ENCODE peak calls at places on chromosomes 12 and 14, in four cellular contexts. One of them, this sample, is unnamed.

GRCh38 chr14:58864751-58865519 is 227.2 kb downstream of the DACT1 start:
- DNase-seq in activated naive CD8-positive, alpha-beta T cell treated with anti-CD3 and anti-CD28 coated beads, Interleukin-2, amount 50 U/mL, for 24 hours: no peak
- DNase-seq in HEK293T: no peak
- DNase-seq in hepatocyte: peak
- DNase-seq in this sample: no peak

GRCh38 chr14:25086081-25086480 is 36.1 kb upstream of the STXBP6 start:
- DNase-seq in hepatocyte: no peak
- DNase-seq in HEK293T: no peak
- DNase-seq in activated naive CD8-positive, alpha-beta T cell treated with anti-CD3 and anti-CD28 coated beads, Interleukin-2, amount 50 U/mL, for 24 hours: no peak
- DNase-seq in this sample: no peak

GRCh38 chr12:662541-663292 is 528 bp downstream of the NINJ2 start:
- DNase-seq in HEK293T: no peak
- DNase-seq in activated naive CD8-positive, alpha-beta T cell treated with anti-CD3 and anti-CD28 coated beads, Interleukin-2, amount 50 U/mL, for 24 hours: no peak
- DNase-seq in hepatocyte: no peak
- DNase-seq in this sample: no peak

GRCh38 chr14:34662558-34663088 is 32.7 kb upstream of the SNX6 start:
- DNase-seq in activated naive CD8-positive, alpha-beta T cell treated with anti-CD3 and anti-CD28 coated beads, Interleukin-2, amount 50 U/mL, for 24 hours: no peak
- DNase-seq in HEK293T: no peak
- DNase-seq in hepatocyte: no peak
- DNase-seq in this sample: no peak

GRCh38 chr12:43103866-43104265 is 448.1 kb downstream of the ADAMTS20 start:
- DNase-seq in HEK293T: no peak
- DNase-seq in activated naive CD8-positive, alpha-beta T cell treated with anti-CD3 and anti-CD28 coated beads, Interleukin-2, amount 50 U/mL, for 24 hours: no peak
- DNase-seq in hepatocyte: no peak
- DNase-seq in this sample: no peak

GRCh38 chr12:4215862-4216541 is 57.6 kb upstream of the CCND2 start:
- DNase-seq in activated naive CD8-positive, alpha-beta T cell treated with anti-CD3 and anti-CD28 coated beads, Interleukin-2, amount 50 U/mL, for 24 hours: no peak
- DNase-seq in hepatocyte: no peak
- DNase-seq in HEK293T: no peak
- DNase-seq in this sample: no peak

GRCh38 chr12:53193953-53194716 is 12.9 kb downstream of the ITGB7 start:
- DNase-seq in activated naive CD8-positive, alpha-beta T cell treated with anti-CD3 and anti-CD28 coated beads, Interleukin-2, amount 50 U/mL, for 24 hours: no peak
- DNase-seq in HEK293T: no peak
- DNase-seq in hepatocyte: no peak
- DNase-seq in this sample: no peak

GRCh38 chr12:113130457-113131135 is 5.0 kb downstream of the RASAL1 start:
- DNase-seq in activated naive CD8-positive, alpha-beta T cell treated with anti-CD3 and anti-CD28 coated beads, Interleukin-2, amount 50 U/mL, for 24 hours: no peak
- DNase-seq in hepatocyte: no peak
- DNase-seq in HEK293T: no peak
- DNase-seq in this sample: peak

GRCh38 chr14:76688373-76688671 is 72.9 kb upstream of the VASH1 start:
- DNase-seq in activated naive CD8-positive, alpha-beta T cell treated with anti-CD3 and anti-CD28 coated beads, Interleukin-2, amount 50 U/mL, for 24 hours: no peak
- DNase-seq in hepatocyte: no peak
- DNase-seq in HEK293T: no peak
- DNase-seq in this sample: no peak

GRCh38 chr14:93748208-93749080 is 39.8 kb downstream of the PRIMA1 start:
- DNase-seq in HEK293T: no peak
- DNase-seq in activated naive CD8-positive, alpha-beta T cell treated with anti-CD3 and anti-CD28 coated beads, Interleukin-2, amount 50 U/mL, for 24 hours: no peak
- DNase-seq in hepatocyte: no peak
- DNase-seq in this sample: no peak

This sample was measured in iPS-NIHi11.